ENCODE peak calls at places on chromosomes 5 and 9, in six cellular contexts. R is spleen; K is CD4-positive, alpha-beta T cell; L is fibroblast of mammary gland; Q is epithelial cell of esophagus; A is stomach. E is an unnamed sample.

GRCh38 chr5:139639619-139640431 is 8.3 kb upstream of the CXXC5 start:
- DNase-seq in R (peak; percentile 79), K (no peak), L (peak; percentile 43), Q (peak; percentile 40), A (peak; percentile 29), E (peak; percentile 10)

GRCh38 chr9:133644968-133645765 is 9.0 kb downstream of the DBH start:
- DNase-seq in R (no peak), K (no peak), L (no peak), Q (no peak), A (no peak), E (no peak)

GRCh38 chr5:37015795-37016666 is 139.5 kb downstream of the NIPBL start:
- DNase-seq in R (no peak), K (no peak), L (peak; percentile 25), Q (peak; percentile 5), A (no peak), E (no peak)

GRCh38 chr5:142110046-142110531 is 1.5 kb downstream of the NDFIP1 start:
- DNase-seq in R (no peak), K (no peak), L (peak; percentile 58), Q (peak; percentile 36), A (no peak), E (no peak)

GRCh38 chr9:127139071-127139731 is 16.8 kb upstream of the ANGPTL2 start:
- DNase-seq in R (no peak), K (no peak), L (no peak), Q (no peak), A (peak; percentile 15), E (no peak)

GRCh38 chr9:115743709-115744605 is 409.6 kb upstream of the PAPPA start:
- DNase-seq in R (no peak), K (no peak), L (no peak), Q (no peak), A (no peak), E (no peak)

GRCh38 chr9:76662476-76663281 is 101.6 kb upstream of the PCA3 start:
- DNase-seq in R (no peak), K (no peak), L (no peak), Q (peak; percentile 23), A (no peak), E (no peak)

GRCh38 chr9:113343732-113344231 is 3.7 kb upstream of the WDR31 start:
- DNase-seq in R (no peak), K (no peak), L (peak; percentile 46), Q (peak; percentile 8), A (peak; percentile 76), E (no peak)

GRCh38 chr9:27499481-27499880 is 24.6 kb upstream of the IFNK start:
- DNase-seq in R (no peak), K (no peak), L (peak; percentile 28), Q (peak; percentile 95), A (no peak), E (no peak)

GRCh38 chr9:135500071-135500524 is 384 bp upstream of the MRPS2 start:
- DNase-seq in R (no peak), K (peak; percentile 14), L (peak; percentile 47), Q (no peak), A (no peak), E (no peak)

GRCh38 chr5:14447958-14448881 is 133.4 kb upstream of the OTULINL start:
- DNase-seq in R (no peak), K (no peak), L (peak; percentile 75), Q (no peak), A (no peak), E (no peak)

GRCh38 chr9:121815084-121815483 is 163.7 kb downstream of the DAB2IP start:
- DNase-seq in R (no peak), K (no peak), L (no peak), Q (no peak), A (no peak), E (no peak)

GRCh38 chr9:77917800-77918199 is 113.8 kb downstream of the GNAQ start:
- DNase-seq in R (no peak), K (no peak), L (no peak), Q (no peak), A (no peak), E (no peak)

GRCh38 chr5:112885001-112885400 is 23.9 kb downstream of the SRP19 start:
- DNase-seq in R (no peak), K (no peak), L (no peak), Q (peak; percentile 24), A (peak; percentile 63), E (no peak)

GRCh38 chr5:335740-336038 is 14.2 kb downstream of the AHRR start:
- DNase-seq in R (no peak), K (no peak), L (no peak), Q (no peak), A (no peak), E (no peak)

GRCh38 chr9:131693651-131694597 is 46.0 kb downstream of the RAPGEF1 start:
- DNase-seq in R (no peak), K (no peak), L (no peak), Q (no peak), A (no peak), E (no peak)

GRCh38 chr9:136023401-136024225 is 62.4 kb upstream of the UBAC1 start:
- DNase-seq in R (peak; percentile 76), K (no peak), L (peak; percentile 85), Q (no peak), A (no peak), E (no peak)

GRCh38 chr9:137502008-137502913 is 43.1 kb upstream of the NSMF start:
- DNase-seq in R (no peak), K (no peak), L (no peak), Q (no peak), A (no peak), E (peak; percentile 40)

GRCh38 chr9:85900504-85901201 is 40.3 kb upstream of the NAA35 start:
- DNase-seq in R (no peak), K (peak; percentile 13), L (peak; percentile 57), Q (peak; percentile 63), A (no peak), E (peak; percentile 66)

GRCh38 chr5:127203818-127204217 is 86.8 kb upstream of the MEGF10 start:
- DNase-seq in R (no peak), K (no peak), L (peak; percentile 86), Q (peak; percentile 80), A (no peak), E (no peak)

GRCh38 chr9:3528466-3528865 is 2.7 kb upstream of the RFX3 start:
- DNase-seq in R (no peak), K (peak; percentile 24), L (no peak), Q (no peak), A (no peak), E (no peak)

GRCh38 chr9:81379655-81380054 is 309.7 kb downstream of the TLE1 start:
- DNase-seq in R (no peak), K (no peak), L (no peak), Q (no peak), A (no peak), E (no peak)

GRCh38 chr9:122058051-122058450 is 35.1 kb downstream of the TTLL11 start:
- DNase-seq in R (no peak), K (no peak), L (no peak), Q (no peak), A (no peak), E (no peak)

GRCh38 chr9:135150981-135151380 is 63.5 kb downstream of the OLFM1 start:
- DNase-seq in R (no peak), K (no peak), L (no peak), Q (no peak), A (no peak), E (no peak)

GRCh38 chr5:61649971-61650370 is 317.9 kb downstream of the ZSWIM6 start:
- DNase-seq in R (no peak), K (no peak), L (no peak), Q (no peak), A (no peak), E (no peak)

GRCh38 chr9:127014210-127014609 is 99.6 kb downstream of the RALGPS1 start:
- DNase-seq in R (no peak), K (no peak), L (peak; percentile 40), Q (no peak), A (no peak), E (no peak)

GRCh38 chr9:42852133-42852532 is 668.7 kb downstream of the SPATA31A6 start:
- DNase-seq in R (no peak), K (no peak), L (peak; percentile 31), Q (peak; percentile 86), A (no peak), E (peak; percentile 49)

GRCh38 chr5:27403248-27403882 is 365.0 kb upstream of the CDH9 start:
- DNase-seq in R (no peak), K (no peak), L (peak; percentile 45), Q (peak; percentile 12), A (no peak), E (no peak)

GRCh38 chr5:171574374-171574773 is 154.9 kb downstream of the FGF18 start:
- DNase-seq in R (no peak), K (no peak), L (peak; percentile 14), Q (no peak), A (no peak), E (no peak)

GRCh38 chr9:124079176-124079925 is 67.8 kb downstream of the LHX2 start:
- DNase-seq in R (no peak), K (no peak), L (peak; percentile 40), Q (peak; percentile 15), A (no peak), E (no peak)

GRCh38 chr9:135216236-135216635 is 128.8 kb downstream of the OLFM1 start:
- DNase-seq in R (peak; percentile 54), K (no peak), L (no peak), Q (no peak), A (no peak), E (no peak)

GRCh38 chr5:123215929-123216702 is 127.1 kb downstream of the PRDM6 start:
- DNase-seq in R (no peak), K (no peak), L (no peak), Q (peak; percentile 12), A (no peak), E (no peak)

GRCh38 chr9:7794196-7794595 is 5.4 kb downstream of the DMAC1 start:
- DNase-seq in R (no peak), K (no peak), L (no peak), Q (peak; percentile 21), A (no peak), E (no peak)

GRCh38 chr9:110426052-110426709 is 88.5 kb upstream of the TXNDC8 start:
- DNase-seq in R (no peak), K (no peak), L (peak; percentile 48), Q (peak; percentile 52), A (no peak), E (no peak)
- TF ChIP-seq CTCF in R (no peak), K (no peak), L (peak; percentile 41), Q (peak; percentile 48), A (no peak), E (peak; percentile 54)

GRCh38 chr5:135511858-135512257 is 23.9 kb downstream of the NEUROG1 start:
- DNase-seq in R (no peak), K (no peak), L (no peak), Q (no peak), A (no peak), E (no peak)

GRCh38 chr5:135521964-135522363 is 13.8 kb downstream of the NEUROG1 start:
- DNase-seq in R (no peak), K (no peak), L (no peak), Q (no peak), A (no peak), E (no peak)

GRCh38 chr5:135517631-135518030 is 18.1 kb downstream of the NEUROG1 start:
- DNase-seq in R (no peak), K (no peak), L (no peak), Q (no peak), A (no peak), E (no peak)
- TF ChIP-seq CTCF in R (no peak), K (no peak), L (no peak), Q (no peak), A (no peak), E (no peak)

GRCh38 chr9:109499061-109499630 is 1.0 kb upstream of the PTPN3 start:
- DNase-seq in R (no peak), K (no peak), L (no peak), Q (no peak), A (no peak), E (no peak)
- TF ChIP-seq CTCF in R (no peak), K (no peak), L (no peak), Q (no peak), A (no peak), E (no peak)

GRCh38 chr5:6837519-6838110 is 124.4 kb downstream of the TENT4A start:
- DNase-seq in R (no peak), K (no peak), L (peak; percentile 5), Q (no peak), A (no peak), E (peak; percentile 65)
- TF ChIP-seq CTCF in R (peak; percentile 66), K (no peak), L (peak; percentile 66), Q (peak; percentile 20), A (no peak), E (peak; percentile 56)